ENCODE peak calls at places on chromosomes 5 and 9, in six cellular contexts. One of them, this sample, is unnamed.

GRCh38 chr9:95736370-95736769 is 139.1 kb upstream of the ERCC6L2 start:
- DNase-seq in mesenchymal stem cell: no peak
- DNase-seq in neuronal stem cell: no peak
- DNase-seq in trophoblast cell: no peak
- DNase-seq in IMR-90: no peak
- DNase-seq in H1: no peak
- DNase-seq in this sample: peak; percentile 72

GRCh38 chr9:132181796-132182521 is 20.1 kb downstream of the NTNG2 start:
- DNase-seq in IMR-90: peak; percentile 13
- DNase-seq in neuronal stem cell: no peak
- DNase-seq in mesenchymal stem cell: no peak
- DNase-seq in H1: no peak
- DNase-seq in trophoblast cell: no peak
- DNase-seq in this sample: no peak

GRCh38 chr9:133347515-133347984 is 381 bp downstream of the MED22 start:
- DNase-seq in IMR-90: no peak
- DNase-seq in trophoblast cell: peak; percentile 51
- DNase-seq in H1: no peak
- DNase-seq in neuronal stem cell: peak; percentile 42
- DNase-seq in mesenchymal stem cell: peak; percentile 51
- DNase-seq in this sample: peak; percentile 50

GRCh38 chr5:44387391-44387790 is 1.8 kb downstream of the FGF10 start:
- DNase-seq in H1: no peak
- DNase-seq in trophoblast cell: no peak
- DNase-seq in neuronal stem cell: no peak
- DNase-seq in IMR-90: no peak
- DNase-seq in mesenchymal stem cell: no peak
- DNase-seq in this sample: peak; percentile 12

GRCh38 chr5:607541-608285 is 4.4 kb upstream of the CEP72 start:
- DNase-seq in trophoblast cell: no peak
- DNase-seq in H1: no peak
- DNase-seq in neuronal stem cell: no peak
- DNase-seq in mesenchymal stem cell: no peak
- DNase-seq in IMR-90: no peak
- DNase-seq in this sample: no peak

GRCh38 chr9:114272739-114273431 is 50.0 kb upstream of the ORM1 start:
- DNase-seq in H1: no peak
- DNase-seq in IMR-90: no peak
- DNase-seq in mesenchymal stem cell: no peak
- DNase-seq in trophoblast cell: no peak
- DNase-seq in neuronal stem cell: no peak
- DNase-seq in this sample: no peak

GRCh38 chr5:52997424-52997823 is 8.3 kb downstream of the ITGA2 start:
- DNase-seq in H1: no peak
- DNase-seq in IMR-90: no peak
- DNase-seq in neuronal stem cell: peak; percentile 68
- DNase-seq in mesenchymal stem cell: no peak
- DNase-seq in trophoblast cell: no peak
- DNase-seq in this sample: no peak

GRCh38 chr5:96629774-96630173 is 32.4 kb upstream of the CAST start:
- DNase-seq in H1: no peak
- DNase-seq in mesenchymal stem cell: peak; percentile 83
- DNase-seq in neuronal stem cell: no peak
- DNase-seq in IMR-90: peak; percentile 89
- DNase-seq in trophoblast cell: no peak
- DNase-seq in this sample: peak; percentile 14

GRCh38 chr5:76838481-76839261 is 11.1 kb upstream of the S100Z start:
- DNase-seq in IMR-90: peak; percentile 76
- DNase-seq in trophoblast cell: no peak
- DNase-seq in mesenchymal stem cell: peak; percentile 86
- DNase-seq in neuronal stem cell: no peak
- DNase-seq in H1: no peak
- DNase-seq in this sample: peak; percentile 60

GRCh38 chr9:83451308-83451707 is 86.9 kb downstream of the FRMD3 start:
- DNase-seq in H1: no peak
- DNase-seq in trophoblast cell: peak; percentile 99
- DNase-seq in mesenchymal stem cell: no peak
- DNase-seq in neuronal stem cell: no peak
- DNase-seq in IMR-90: no peak
- DNase-seq in this sample: peak; percentile 92

GRCh38 chr5:141637266-141637692 is 482 bp downstream of the RELL2 start:
- DNase-seq in mesenchymal stem cell: no peak
- DNase-seq in H1: no peak
- DNase-seq in IMR-90: no peak
- DNase-seq in neuronal stem cell: peak; percentile 26
- DNase-seq in trophoblast cell: peak; percentile 75
- DNase-seq in this sample: peak; percentile 46

GRCh38 chr9:116572095-116572748 is 114.9 kb upstream of the TRIM32 start:
- DNase-seq in IMR-90: peak; percentile 84
- DNase-seq in H1: peak; percentile 46
- DNase-seq in trophoblast cell: peak; percentile 79
- DNase-seq in mesenchymal stem cell: peak; percentile 92
- DNase-seq in neuronal stem cell: peak; percentile 79
- DNase-seq in this sample: peak; percentile 86

GRCh38 chr9:84669008-84669292 is 579 bp upstream of the NTRK2 start:
- DNase-seq in IMR-90: no peak
- DNase-seq in neuronal stem cell: no peak
- DNase-seq in mesenchymal stem cell: peak; percentile 33
- DNase-seq in trophoblast cell: no peak
- DNase-seq in H1: no peak
- DNase-seq in this sample: no peak

GRCh38 chr5:126234563-126235195 is 188.5 kb upstream of the GRAMD2B start:
- DNase-seq in IMR-90: peak; percentile 6
- DNase-seq in neuronal stem cell: peak; percentile 38
- DNase-seq in trophoblast cell: peak; percentile 26
- DNase-seq in mesenchymal stem cell: peak; percentile 38
- DNase-seq in H1: no peak
- DNase-seq in this sample: peak; percentile 80

GRCh38 chr9:91062281-91062680 is 260.7 kb downstream of the SYK start:
- DNase-seq in H1: no peak
- DNase-seq in mesenchymal stem cell: no peak
- DNase-seq in neuronal stem cell: no peak
- DNase-seq in trophoblast cell: no peak
- DNase-seq in IMR-90: no peak
- DNase-seq in this sample: peak; percentile 52

GRCh38 chr9:93288891-93289883 is 105.2 kb downstream of the WNK2 start:
- DNase-seq in mesenchymal stem cell: peak; percentile 68
- DNase-seq in trophoblast cell: peak; percentile 87
- DNase-seq in neuronal stem cell: no peak
- DNase-seq in H1: no peak
- DNase-seq in IMR-90: peak; percentile 62
- DNase-seq in this sample: no peak

GRCh38 chr5:95960802-95961616 is 642 bp downstream of the ELL2 start:
- DNase-seq in trophoblast cell: peak; percentile 87
- DNase-seq in IMR-90: peak; percentile 74
- DNase-seq in H1: no peak
- DNase-seq in mesenchymal stem cell: peak; percentile 81
- DNase-seq in neuronal stem cell: peak; percentile 69
- DNase-seq in this sample: peak; percentile 89

DNA sequence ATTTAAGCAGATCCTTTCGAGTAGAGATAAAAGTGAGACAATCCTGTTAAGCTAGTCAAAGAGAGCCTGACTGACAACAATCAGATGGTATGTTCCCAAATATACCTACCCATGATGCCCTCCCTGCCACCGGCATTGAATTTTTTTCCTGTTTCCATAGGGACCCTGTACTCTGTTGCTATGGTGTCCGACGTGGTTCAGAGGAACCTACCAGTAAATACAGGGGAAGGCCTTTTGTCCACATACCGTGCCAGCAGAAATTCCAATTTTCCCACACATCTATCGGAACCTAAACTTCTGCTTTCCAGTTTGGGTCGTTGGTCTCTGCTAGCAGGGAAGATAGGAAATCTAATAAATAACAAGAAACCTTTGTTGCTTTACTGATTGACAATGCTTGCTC is 64.7 kb downstream of the MEGF10 start:
- DNase-seq in IMR-90: no peak
- DNase-seq in neuronal stem cell: no peak
- DNase-seq in trophoblast cell: no peak
- DNase-seq in mesenchymal stem cell: no peak
- DNase-seq in H1: no peak
- DNase-seq in this sample: no peak
- H3K23ac ChIP-seq in IMR-90: no peak overlapping the region
- H3K23ac ChIP-seq in neuronal stem cell: no peak overlapping the region
- H3K23ac ChIP-seq in trophoblast cell: no peak overlapping the region
- H3K23ac ChIP-seq in mesenchymal stem cell: no peak overlapping the region
- H3K23ac ChIP-seq in H1: no peak overlapping the region
- H3K23ac ChIP-seq in this sample: no peak overlapping the region

DNA sequence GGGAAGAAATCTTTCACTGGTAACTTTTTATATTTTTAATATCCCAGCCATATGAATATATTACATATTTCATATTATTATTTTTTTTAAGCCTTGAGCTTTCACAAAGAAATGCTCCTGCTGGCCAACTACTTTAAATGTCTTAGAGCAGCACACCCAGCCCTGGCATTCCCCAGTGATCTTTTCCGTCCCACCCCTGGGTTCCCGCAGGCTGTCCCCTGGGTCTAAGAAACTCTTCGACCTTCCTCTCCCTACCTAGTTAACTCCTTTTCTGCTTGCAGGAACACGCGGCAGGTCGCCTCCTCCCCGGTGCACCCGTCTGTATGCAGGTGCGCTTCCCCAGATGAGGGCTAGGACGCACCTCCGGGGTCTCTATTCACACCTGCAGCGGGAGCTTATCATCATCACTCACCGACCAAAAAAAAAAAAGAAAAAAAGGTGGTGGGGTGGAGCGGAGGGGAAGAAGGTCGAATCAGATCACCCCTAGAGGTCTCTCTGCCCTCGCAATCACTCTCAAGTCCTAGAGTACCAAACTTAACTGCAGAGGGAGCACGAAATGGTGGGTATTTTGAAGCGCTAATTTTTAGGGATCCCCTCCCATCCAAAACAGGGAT is 696 bp downstream of the ZFP62 start:
- DNase-seq in H1: peak; percentile 51
- DNase-seq in neuronal stem cell: no peak
- DNase-seq in mesenchymal stem cell: peak; percentile 14
- DNase-seq in trophoblast cell: peak; percentile 27
- DNase-seq in IMR-90: no peak
- DNase-seq in this sample: peak; percentile 91
- H3K18ac ChIP-seq in H1: peak overlapping the region; percentile 64
- H3K18ac ChIP-seq in neuronal stem cell: peak overlapping the region; percentile 99
- H3K18ac ChIP-seq in mesenchymal stem cell: peak overlapping the region; percentile 79
- H3K18ac ChIP-seq in trophoblast cell: peak overlapping the region; percentile 95
- H3K18ac ChIP-seq in IMR-90: peak overlapping the region; percentile 39
- H3K18ac ChIP-seq in this sample: peak overlapping the region; percentile 92

DNA sequence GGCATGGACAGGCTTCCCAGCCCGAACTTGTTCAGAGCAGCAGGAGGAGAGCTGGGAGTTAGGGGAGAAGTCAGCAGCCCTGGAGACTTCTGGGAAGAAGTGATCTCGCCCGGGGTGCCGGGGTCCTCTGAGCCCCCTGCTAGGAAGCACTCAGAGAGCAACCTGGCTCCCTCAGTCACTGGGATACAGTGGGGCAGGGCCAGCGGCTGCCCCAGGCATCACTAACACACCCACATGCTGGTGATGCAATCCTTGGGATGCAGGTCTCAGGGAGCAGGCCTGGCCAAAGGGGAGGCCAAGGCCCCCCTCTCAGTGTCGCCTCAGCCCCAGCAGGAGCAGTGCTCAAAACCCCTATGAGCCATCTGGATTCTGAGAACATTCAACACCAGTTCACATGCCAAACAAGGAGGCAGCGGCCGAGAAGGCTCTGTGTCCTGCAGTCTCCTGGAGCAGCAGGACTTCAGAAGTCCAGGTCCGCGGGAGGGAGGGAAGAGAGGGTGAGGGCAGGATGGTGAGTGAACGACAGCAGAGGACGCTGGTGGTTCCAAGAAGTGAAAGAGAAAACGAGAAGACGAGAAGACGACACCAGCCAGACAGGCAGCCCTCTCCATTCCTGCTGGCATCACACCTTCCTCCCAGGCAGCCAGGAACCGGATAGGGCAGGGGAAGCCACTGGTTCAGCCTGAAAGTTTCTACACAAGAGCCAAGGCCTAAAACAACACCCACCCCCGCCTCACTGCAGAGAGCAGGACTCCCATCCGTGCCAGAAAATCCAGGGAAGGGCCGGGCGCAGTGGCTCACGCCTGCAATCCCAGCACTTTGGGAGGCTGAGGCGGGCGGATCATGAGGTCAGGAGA is 2.3 kb downstream of the PNPLA7 start:
- DNase-seq in IMR-90: no peak
- DNase-seq in H1: no peak
- DNase-seq in trophoblast cell: peak; percentile 7
- DNase-seq in neuronal stem cell: no peak
- DNase-seq in mesenchymal stem cell: no peak
- DNase-seq in this sample: no peak
- H3K4me3 ChIP-seq in IMR-90: no peak overlapping the region
- H3K4me3 ChIP-seq in H1: no peak overlapping the region
- H3K4me3 ChIP-seq in trophoblast cell: no peak overlapping the region
- H3K4me3 ChIP-seq in neuronal stem cell: peak overlapping the region; percentile 35
- H3K4me3 ChIP-seq in mesenchymal stem cell: no peak overlapping the region
- H3K4me3 ChIP-seq in this sample: no peak overlapping the region

DNA sequence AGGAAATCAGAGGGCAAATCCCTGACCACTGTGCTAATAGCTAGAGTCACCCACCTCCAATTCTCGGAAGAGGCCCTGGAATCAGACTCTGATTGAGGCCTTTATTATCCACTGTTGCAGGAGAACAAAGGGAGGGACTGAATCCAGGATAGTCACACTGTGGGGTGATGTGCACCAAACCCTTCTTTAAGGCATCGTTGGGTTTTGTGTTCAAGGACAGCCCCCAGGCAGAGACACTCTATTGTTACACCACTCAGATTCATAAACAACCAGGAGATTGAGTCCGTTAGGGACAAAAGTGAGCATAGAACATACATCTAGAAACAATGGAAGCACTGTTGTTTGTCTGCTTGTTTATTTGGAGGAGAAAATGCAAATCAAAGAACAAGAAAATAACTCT is 124.6 kb upstream of the TBCA start:
- DNase-seq in H1: no peak
- DNase-seq in neuronal stem cell: no peak
- DNase-seq in mesenchymal stem cell: no peak
- DNase-seq in IMR-90: no peak
- DNase-seq in trophoblast cell: no peak
- DNase-seq in this sample: no peak
- H3K23ac ChIP-seq in H1: no peak overlapping the region
- H3K23ac ChIP-seq in neuronal stem cell: no peak overlapping the region
- H3K23ac ChIP-seq in mesenchymal stem cell: no peak overlapping the region
- H3K23ac ChIP-seq in IMR-90: no peak overlapping the region
- H3K23ac ChIP-seq in trophoblast cell: no peak overlapping the region
- H3K23ac ChIP-seq in this sample: no peak overlapping the region

GRCh38 chr5:129094924-129095797 is 612 bp downstream of the ISOC1 start:
- DNase-seq in IMR-90: peak; percentile 31
- DNase-seq in mesenchymal stem cell: peak; percentile 87
- DNase-seq in neuronal stem cell: peak; percentile 42
- DNase-seq in H1: no peak
- DNase-seq in trophoblast cell: peak; percentile 83
- DNase-seq in this sample: peak; percentile 59
- H3K18ac ChIP-seq in IMR-90: peak overlapping the region; percentile 59
- H3K18ac ChIP-seq in mesenchymal stem cell: peak overlapping the region; percentile 93
- H3K18ac ChIP-seq in neuronal stem cell: peak overlapping the region; percentile 98
- H3K18ac ChIP-seq in H1: peak overlapping the region; percentile 94
- H3K18ac ChIP-seq in trophoblast cell: peak overlapping the region; percentile 81
- H3K18ac ChIP-seq in this sample: peak overlapping the region; percentile 24

DNA sequence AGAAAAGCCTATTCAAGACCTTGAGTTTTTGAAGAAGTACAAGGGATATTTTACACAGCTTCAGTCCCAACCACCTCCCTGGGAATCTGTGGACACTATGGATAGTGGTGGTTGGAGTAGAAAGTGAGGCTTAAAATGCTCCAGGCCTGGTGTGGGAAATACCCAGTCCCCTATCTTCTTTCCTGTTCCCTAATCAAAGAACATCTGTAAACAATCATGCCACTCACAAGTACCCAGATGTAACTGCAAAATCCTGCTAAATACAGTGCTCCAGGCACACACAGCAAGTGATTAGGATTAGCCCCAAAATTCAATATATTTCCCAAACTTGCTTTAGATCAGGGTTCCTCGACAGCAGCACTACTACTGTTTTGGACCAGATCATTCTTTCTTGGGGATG is 46.0 kb upstream of the TMEM215 start:
- DNase-seq in H1: no peak
- DNase-seq in mesenchymal stem cell: no peak
- DNase-seq in neuronal stem cell: no peak
- DNase-seq in trophoblast cell: no peak
- DNase-seq in IMR-90: no peak
- DNase-seq in this sample: no peak
- H3K4me3 ChIP-seq in H1: no peak overlapping the region
- H3K4me3 ChIP-seq in mesenchymal stem cell: no peak overlapping the region
- H3K4me3 ChIP-seq in neuronal stem cell: no peak overlapping the region
- H3K4me3 ChIP-seq in trophoblast cell: no peak overlapping the region
- H3K4me3 ChIP-seq in IMR-90: no peak overlapping the region
- H3K4me3 ChIP-seq in this sample: no peak overlapping the region